ENCODE peak calls at places on chromosomes 2 and 18, in nine cellular contexts. F is lung, Y is dorsolateral prefrontal cortex, K is choroid plexus epithelial cell, N is fibroblast of mammary gland, X is suprapubic skin, I is type B pancreatic cell, U is psoas muscle, Z is RWPE1. Q is an unnamed sample.

GRCh38 chr2:20422679-20423271 is 24.1 kb upstream of the RHOB start:
- DNase-seq in Y (no peak), K (peak; percentile 83), Z (no peak), N (peak; percentile 75), F (no peak), X (no peak), I (no peak), U (no peak), Q (no peak)

GRCh38 chr2:219124379-219125110 is 36.1 kb downstream of the NHEJ1 start:
- DNase-seq in N (peak; percentile 84), Y (no peak), Z (no peak), K (peak; percentile 49), F (no peak), U (no peak), X (no peak), I (no peak), Q (no peak)

GRCh38 chr2:46679761-46680160 is 200.4 kb downstream of the TMEM247 start:
- DNase-seq in K (peak; percentile 50), I (no peak), Y (no peak), U (no peak), N (no peak), F (no peak), Z (no peak), X (no peak), Q (no peak)

GRCh38 chr2:200380833-200381542 is 74.5 kb downstream of the SPATS2L start:
- DNase-seq in N (peak; percentile 58), K (peak; percentile 84), Z (peak; percentile 65), X (no peak), Y (no peak), F (no peak), I (no peak), U (no peak), Q (no peak)

GRCh38 chr2:17753803-17754663 is at the start of the genes GEN1 and SMC6:
- DNase-seq in Z (peak; percentile 96), X (peak; percentile 93), N (peak; percentile 82), Y (peak; percentile 92), F (peak; percentile 90), U (peak; percentile 90), K (peak; percentile 86), I (peak; percentile 96), Q (peak; percentile 90)

GRCh38 chr18:49227456-49227855 is 233.0 kb downstream of the DYM start:
- DNase-seq in Z (no peak), Y (no peak), X (no peak), N (no peak), F (no peak), U (no peak), I (no peak), K (no peak), Q (no peak)

GRCh38 chr18:48983793-48984437 is 33.1 kb upstream of the SMAD7 start:
- DNase-seq in K (peak; percentile 38), N (no peak), Z (no peak), F (no peak), U (no peak), X (no peak), I (no peak), Y (no peak), Q (no peak)

GRCh38 chr18:8912348-8913057 is 190.0 kb upstream of the NDUFV2 start:
- DNase-seq in K (no peak), F (peak; percentile 33), N (no peak), Z (no peak), X (no peak), Y (no peak), U (no peak), I (no peak), Q (no peak)

GRCh38 chr2:71856709-71857525 is 290.7 kb downstream of the CYP26B1 start:
- DNase-seq in U (no peak), Z (peak; percentile 46), X (peak; percentile 54), K (no peak), N (no peak), Y (peak; percentile 21), F (no peak), I (no peak), Q (no peak)

GRCh38 chr18:3012306-3012919 is 531 bp downstream of the LPIN2 start:
- DNase-seq in Y (peak; percentile 76), K (peak; percentile 51), I (peak; percentile 74), X (peak; percentile 85), F (no peak), N (peak; percentile 25), U (peak; percentile 50), Z (peak; percentile 34), Q (no peak)

GRCh38 chr2:162258686-162259085 is 15.4 kb upstream of the FAP start:
- DNase-seq in K (peak; percentile 52), Z (no peak), X (no peak), U (no peak), Y (no peak), I (no peak), N (peak; percentile 80), F (no peak), Q (no peak)

GRCh38 chr2:178225011-178225817 is 30.9 kb downstream of the OSBPL6 start:
- DNase-seq in U (no peak), N (peak; percentile 71), X (no peak), Z (no peak), Y (no peak), K (peak; percentile 72), F (no peak), I (no peak), Q (no peak)

GRCh38 chr2:101400516-101401315 is 13.4 kb upstream of the CREG2 start:
- DNase-seq in N (no peak), K (peak; percentile 55), X (no peak), Z (no peak), F (no peak), Y (no peak), I (no peak), U (no peak), Q (no peak)

GRCh38 chr2:127829845-127830246 is 18.9 kb upstream of the WDR33 start:
- DNase-seq in F (peak; percentile 44), I (no peak), Z (no peak), N (no peak), X (no peak), Y (no peak), U (no peak), K (no peak), Q (no peak)

GRCh38 chr2:60597346-60597745 is 43.9 kb upstream of the BCL11A start:
- DNase-seq in X (no peak), Z (no peak), I (no peak), U (no peak), Y (no peak), K (no peak), N (no peak), F (no peak), Q (no peak)

GRCh38 chr2:23385748-23386421 is 906 bp downstream of the KLHL29 start:
- DNase-seq in X (no peak), Z (peak; percentile 38), F (no peak), I (no peak), N (no peak), U (peak; percentile 39), Y (no peak), K (no peak), Q (no peak)

GRCh38 chr2:241796610-241797138 is 12.3 kb upstream of the NEU4 start:
- DNase-seq in I (peak; percentile 66), Y (no peak), K (no peak), U (peak; percentile 7), F (no peak), Z (no peak), N (no peak), X (no peak), Q (no peak)

GRCh38 chr2:46962751-46963150 is 47.1 kb upstream of the MCFD2 start:
- DNase-seq in N (no peak), I (no peak), X (no peak), U (no peak), F (no peak), Y (no peak), K (no peak), Z (no peak), Q (no peak)

GRCh38 chr2:48589170-48589767 is 28.4 kb upstream of the GTF2A1L start:
- DNase-seq in X (no peak), Y (peak; percentile 55), Z (peak; percentile 48), N (peak; percentile 58), I (no peak), U (peak; percentile 17), K (peak; percentile 70), F (no peak), Q (peak; percentile 44)
- TF ChIP-seq CTCF in X (no peak), Y (peak; percentile 71), Z (peak; percentile 79), N (peak; percentile 80), I (peak; percentile 89), U (peak; percentile 56), K (peak; percentile 88), F (peak; percentile 26), Q (peak; percentile 81)

GRCh38 chr2:43230481-43230880 is 4.1 kb upstream of the ZFP36L2 start:
- DNase-seq in U (no peak), F (no peak), X (no peak), I (no peak), Z (no peak), K (no peak), Y (peak; percentile 16), N (no peak), Q (no peak)
- TF ChIP-seq CTCF in U (no peak), F (no peak), X (no peak), I (no peak), Z (no peak), K (no peak), Y (no peak), N (no peak), Q (no peak)

GRCh38 chr18:25726278-25726677 is 364.1 kb downstream of the SS18 start:
- DNase-seq in F (no peak), U (no peak), I (no peak), Y (no peak), K (peak; percentile 16), Z (no peak), X (no peak), N (peak; percentile 73), Q (peak; percentile 31)
- TF ChIP-seq CTCF in F (no peak), U (no peak), I (no peak), Y (no peak), K (no peak), Z (no peak), X (no peak), N (no peak), Q (no peak)

GRCh38 chr2:112018846-112019245 is 36.2 kb upstream of the TMEM87B start:
- DNase-seq in X (no peak), Y (no peak), U (no peak), I (no peak), K (no peak), N (no peak), F (no peak), Z (no peak), Q (no peak)

GRCh38 chr2:112021269-112021668 is 33.8 kb upstream of the TMEM87B start:
- DNase-seq in Z (no peak), K (no peak), I (no peak), U (no peak), F (no peak), X (no peak), Y (no peak), N (no peak), Q (no peak)

GRCh38 chr2:112021781-112022231 is 33.3 kb upstream of the TMEM87B start:
- DNase-seq in X (no peak), N (peak; percentile 36), I (no peak), K (peak; percentile 36), F (no peak), Y (no peak), U (no peak), Z (no peak), Q (no peak)

GRCh38 chr2:112019510-112019909 is 35.6 kb upstream of the TMEM87B start:
- DNase-seq in F (no peak), U (no peak), X (no peak), Y (no peak), N (no peak), I (no peak), Z (no peak), K (no peak), Q (no peak)

DNA sequence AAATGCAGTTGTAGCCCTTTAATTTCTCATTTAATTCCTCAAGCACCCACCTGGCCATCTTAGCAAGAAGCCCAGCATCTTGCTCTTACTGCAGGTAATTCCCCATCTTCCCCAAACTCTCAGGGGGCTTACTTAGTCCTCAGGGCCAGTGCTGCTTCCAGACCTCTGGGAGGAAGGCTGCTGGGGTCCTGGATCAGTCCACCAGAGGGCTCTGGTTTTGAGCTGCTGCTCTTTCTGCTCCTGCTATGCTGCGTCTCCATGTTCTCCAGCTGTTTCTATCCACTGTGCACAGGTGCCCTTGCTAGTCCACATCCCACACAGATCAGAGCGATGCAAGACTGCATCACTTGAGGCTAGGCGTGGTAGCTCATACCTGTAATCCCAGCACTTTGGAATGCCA is 34.5 kb upstream of the TMEM87B start:
- DNase-seq in N (no peak), U (no peak), Y (no peak), X (no peak), Z (no peak), I (no peak), K (peak; percentile 9), F (no peak), Q (no peak)
- TF ChIP-seq CTCF in N (peak; percentile 15), U (no peak), Y (no peak), X (no peak), Z (no peak), I (peak; percentile 41), K (peak; percentile 49), F (no peak), Q (peak; percentile 35)

Q was measured in neural crest cell.